ENCODE peak calls at places on chromosomes 1 and 21, in four cellular contexts. D, S, E and I are unnamed samples.

GRCh38 chr1:231512147-231512698 is 16.2 kb upstream of the TSNAX start:
- DNase-seq in D (no peak), E (no peak), S (no peak), I (no peak)

GRCh38 chr1:247358920-247359319 is 27.3 kb upstream of the ZNF496 start:
- DNase-seq in S (no peak), D (peak; percentile 47), E (no peak), I (no peak)

GRCh38 chr1:72281144-72281543 is 1.2 kb downstream of the NEGR1 start:
- DNase-seq in E (no peak), S (peak; percentile 2), D (no peak), I (no peak)

GRCh38 chr1:205068001-205068400 is 16.3 kb downstream of the TMEM81 start:
- DNase-seq in S (no peak), E (no peak), D (no peak), I (no peak)

GRCh38 chr1:90616395-90616794 is 100.7 kb downstream of the BARHL2 start:
- DNase-seq in D (peak; percentile 4), S (peak; percentile 34), E (no peak), I (peak; percentile 80)

GRCh38 chr1:16143566-16144324 is 12.1 kb downstream of the EPHA2 start:
- DNase-seq in S (peak; percentile 66), D (peak; percentile 51), E (peak; percentile 90), I (no peak)

GRCh38 chr1:173503391-173503790 is 26.3 kb downstream of the PRDX6 start:
- DNase-seq in E (no peak), S (peak; percentile 28), D (no peak), I (peak; percentile 63)

GRCh38 chr1:52665173-52666020 is 32.4 kb downstream of the SHISAL2A start:
- DNase-seq in S (no peak), E (no peak), D (no peak), I (no peak)

GRCh38 chr1:157956754-157957153 is 36.7 kb upstream of the KIRREL1 start:
- DNase-seq in E (no peak), D (no peak), S (no peak), I (no peak)

GRCh38 chr1:211492511-211493132 is 660 bp upstream of the RD3 start:
- DNase-seq in D (no peak), E (no peak), S (no peak), I (no peak)

GRCh38 chr1:180918519-180918918 is 5.8 kb downstream of the KIAA1614 start:
- DNase-seq in D (no peak), S (no peak), E (no peak), I (no peak)

GRCh38 chr1:20362856-20363255 is 72.2 kb downstream of the VWA5B1 start:
- DNase-seq in E (no peak), S (no peak), D (no peak), I (no peak)

GRCh38 chr1:226643167-226643566 is 94.6 kb downstream of the STUM start:
- DNase-seq in D (peak; percentile 39), S (no peak), E (no peak), I (peak; percentile 23)

GRCh38 chr1:34694383-34694782 is 60.5 kb upstream of the GJB5 start:
- DNase-seq in E (no peak), D (no peak), S (no peak), I (no peak)

GRCh38 chr1:118132000-118132399 is 53.0 kb downstream of the SPAG17 start:
- DNase-seq in D (no peak), E (no peak), S (no peak), I (no peak)

GRCh38 chr1:2596530-2597333 is 10.2 kb downstream of the PRXL2B start:
- DNase-seq in E (no peak), S (no peak), D (no peak), I (peak; percentile 48)

GRCh38 chr21:39659070-39659815 is 46.5 kb downstream of the B3GALT5 start:
- DNase-seq in D (no peak), E (no peak), S (no peak), I (no peak)

GRCh38 chr1:86018311-86018923 is 138.2 kb downstream of the COL24A1 start:
- DNase-seq in D (peak; percentile 8), S (peak; percentile 53), E (no peak), I (peak; percentile 63)

GRCh38 chr21:36355071-36355680 is 30.0 kb upstream of the CHAF1B start:
- DNase-seq in E (no peak), S (no peak), D (no peak), I (peak; percentile 44)

GRCh38 chr21:33943293-33943692 is 27.7 kb upstream of the ATP5PO start:
- DNase-seq in E (no peak), D (no peak), S (no peak), I (peak; percentile 89)

GRCh38 chr1:84939151-84939550 is 46.1 kb upstream of the LPAR3 start:
- DNase-seq in S (no peak), E (no peak), D (no peak), I (no peak)

GRCh38 chr1:112849425-112849966 is 106.5 kb downstream of the SLC16A1 start:
- DNase-seq in E (no peak), S (peak; percentile 27), D (peak; percentile 28), I (peak; percentile 87)

GRCh38 chr1:24047101-24047459 is 64.9 kb downstream of the MYOM3 start:
- DNase-seq in D (peak; percentile 37), E (no peak), S (peak; percentile 26), I (no peak)

GRCh38 chr1:53158900-53159299 is 16.5 kb upstream of the SLC1A7 start:
- DNase-seq in S (no peak), D (no peak), E (no peak), I (no peak)

GRCh38 chr1:110134050-110134595 is 16.2 kb upstream of the SLC6A17 start:
- DNase-seq in E (no peak), D (no peak), S (no peak), I (no peak)